ENCODE peak calls at places on chromosomes 6 and 20, in eight cellular contexts. R is dermis microvascular lymphatic vessel endothelial cell; W is IMR-90; P is stimulated activated naive B cell treated with anti-CD40 and anti-IgM and Interleukin-4, amounts not matched to agents 10 μg/mL and 1 μg/mL and 100 μg/mL, for 72 hours; J is NCI-H1930; F is activated naive CD8-positive, alpha-beta T cell treated with anti-CD3 and anti-CD28 coated beads for 36 hours; E is DMS 273 treated with DMSO at 0.1 percent for 48 hours; M is NCI-H510A treated with DMSO at 0.1 percent for 48 hours. X is an unnamed sample.

GRCh38 chr6:45375449-45375848 is 2.3 kb downstream of the SUPT3H start:
- DNase-seq in R (no peak), W (no peak), P (no peak), J (no peak), F (no peak), E (no peak), M (no peak), X (no peak)

GRCh38 chr20:41393705-41394066 is 27.1 kb upstream of the EMILIN3 start:
- DNase-seq in R (no peak), W (no peak), P (no peak), J (no peak), F (no peak), E (no peak), M (no peak), X (no peak)

GRCh38 chr6:85459224-85459901 is 9.5 kb downstream of the NT5E start:
- DNase-seq in R (peak; percentile 73), W (peak; percentile 82), P (no peak), J (no peak), F (no peak), E (no peak), M (no peak), X (no peak)

GRCh38 chr6:56148488-56149190 is 98.7 kb downstream of the COL21A1 start:
- DNase-seq in R (peak; percentile 10), W (peak; percentile 18), P (no peak), J (no peak), F (no peak), E (no peak), M (no peak), X (no peak)

GRCh38 chr6:38413097-38413800 is 226.5 kb downstream of the BTBD9 start:
- DNase-seq in R (no peak), W (no peak), P (no peak), J (no peak), F (no peak), E (no peak), M (no peak), X (no peak)

GRCh38 chr6:722077-722524 is 29.2 kb upstream of the EXOC2 start:
- DNase-seq in R (peak; percentile 80), W (peak; percentile 90), P (peak; percentile 48), J (peak; percentile 46), F (peak; percentile 68), E (no peak), M (peak; percentile 2), X (no peak)

GRCh38 chr20:64024141-64024990 is 11.6 kb upstream of the C20orf204 start:
- DNase-seq in R (no peak), W (no peak), P (no peak), J (no peak), F (no peak), E (no peak), M (no peak), X (no peak)

GRCh38 chr6:132907915-132908314 is 93.5 kb downstream of the RPS12 start:
- DNase-seq in R (peak; percentile 16), W (peak; percentile 93), P (no peak), J (no peak), F (no peak), E (no peak), M (no peak), X (no peak)

GRCh38 chr20:62602550-62602949 is 39.8 kb upstream of the SLCO4A1 start:
- DNase-seq in R (no peak), W (no peak), P (no peak), J (no peak), F (peak; percentile 31), E (no peak), M (no peak), X (no peak)

GRCh38 chr6:24323632-24324337 is 34.1 kb downstream of the DCDC2 start:
- DNase-seq in R (no peak), W (no peak), P (no peak), J (no peak), F (no peak), E (no peak), M (no peak), X (no peak)

GRCh38 chr6:72533601-72534000 is 88.3 kb upstream of the KCNQ5 start:
- DNase-seq in R (no peak), W (peak; percentile 38), P (no peak), J (no peak), F (no peak), E (no peak), M (no peak), X (no peak)

GRCh38 chr6:25694366-25694765 is 42.4 kb downstream of the SCGN start:
- DNase-seq in R (no peak), W (no peak), P (no peak), J (no peak), F (no peak), E (no peak), M (no peak), X (no peak)

GRCh38 chr20:23669866-23670265 is 19.0 kb downstream of the CST4 start:
- DNase-seq in R (no peak), W (no peak), P (no peak), J (no peak), F (no peak), E (no peak), M (no peak), X (no peak)

GRCh38 chr20:45343867-45344721 is 4.1 kb downstream of the SDC4 start:
- DNase-seq in R (peak; percentile 91), W (peak; percentile 93), P (no peak), J (no peak), F (no peak), E (no peak), M (no peak), X (no peak)

GRCh38 chr6:161254126-161254753 is 19.6 kb downstream of the AGPAT4 start:
- DNase-seq in R (no peak), W (peak; percentile 78), P (no peak), J (no peak), F (no peak), E (no peak), M (no peak), X (no peak)

GRCh38 chr6:137655291-137655690 is 161.1 kb upstream of the OLIG3 start:
- DNase-seq in R (no peak), W (no peak), P (no peak), J (no peak), F (no peak), E (no peak), M (no peak), X (no peak)

GRCh38 chr6:107075951-107076381 is 39.3 kb downstream of the BEND3 start:
- DNase-seq in R (no peak), W (peak; percentile 15), P (no peak), J (no peak), F (no peak), E (peak; percentile 90), M (no peak), X (no peak)

GRCh38 chr6:118894425-118895240 is 681 bp downstream of the ASF1A start:
- DNase-seq in R (peak; percentile 74), W (peak; percentile 66), P (peak; percentile 72), J (no peak), F (peak; percentile 71), E (peak; percentile 17), M (no peak), X (no peak)

GRCh38 chr20:1330075-1330830 is 1.3 kb upstream of the SDCBP2 start:
- DNase-seq in R (peak; percentile 82), W (no peak), P (peak; percentile 24), J (no peak), F (peak; percentile 53), E (no peak), M (no peak), X (no peak)

GRCh38 chr6:157646012-157646411 is 177.0 kb upstream of the SNX9 start:
- DNase-seq in R (no peak), W (no peak), P (no peak), J (no peak), F (no peak), E (no peak), M (no peak), X (no peak)

GRCh38 chr6:2861071-2861821 is 19.6 kb upstream of the SERPINB1 start:
- DNase-seq in R (no peak), W (no peak), P (no peak), J (no peak), F (peak; percentile 40), E (no peak), M (no peak), X (no peak)

GRCh38 chr20:35648836-35649235 is 15.9 kb downstream of the CPNE1 start:
- DNase-seq in R (peak; percentile 41), W (peak; percentile 20), P (no peak), J (no peak), F (no peak), E (no peak), M (no peak), X (no peak)

GRCh38 chr6:42104807-42105713 is 37.4 kb downstream of the C6orf132 start:
- DNase-seq in R (no peak), W (no peak), P (no peak), J (no peak), F (no peak), E (no peak), M (no peak), X (no peak)

GRCh38 chr6:23696946-23697345 is 429.1 kb upstream of the NRSN1 start:
- DNase-seq in R (no peak), W (no peak), P (no peak), J (no peak), F (no peak), E (no peak), M (no peak), X (no peak)

GRCh38 chr20:43191946-43192847 is 2.5 kb upstream of the PTPRT start:
- DNase-seq in R (no peak), W (no peak), P (no peak), J (peak; percentile 19), F (peak; percentile 6), E (no peak), M (peak; percentile 63), X (no peak)